ENCODE peak calls at places on chromosomes 6 and 20, in four cellular contexts. F is adrenal gland, U is breast epithelium, C is esophagus squamous epithelium. P is an unnamed sample.

GRCh38 chr6:34155471-34156300 is 9.8 kb upstream of the GRM4 start:
- DNase-seq in U (no peak), C (no peak), F (no peak), P (no peak)

GRCh38 chr20:34302312-34302722 is 838 bp downstream of the AHCY start:
- DNase-seq in C (no peak), F (no peak), U (no peak), P (no peak)

GRCh38 chr20:19813839-19814238 is 55.8 kb downstream of the RIN2 start:
- DNase-seq in U (no peak), C (no peak), F (no peak), P (no peak)

GRCh38 chr6:77183447-77183846 is 279.8 kb downstream of the HTR1B start:
- DNase-seq in C (no peak), F (no peak), U (no peak), P (no peak)

GRCh38 chr6:143252961-143253360 is 192.3 kb downstream of the AIG1 start:
- DNase-seq in U (no peak), C (no peak), F (no peak), P (no peak)

GRCh38 chr20:19780261-19780660 is 22.2 kb downstream of the RIN2 start:
- DNase-seq in F (no peak), C (no peak), U (no peak), P (no peak)

GRCh38 chr6:16741112-16742016 is 19.9 kb downstream of the ATXN1 start:
- DNase-seq in F (no peak), C (no peak), U (no peak), P (no peak)

GRCh38 chr20:57662028-57662312 is 41.7 kb upstream of the ZBP1 start:
- DNase-seq in F (no peak), U (peak), C (no peak), P (peak)

GRCh38 chr6:97097068-97098047 is 172.8 kb downstream of the KLHL32 start:
- DNase-seq in F (no peak), C (no peak), U (no peak), P (no peak)

GRCh38 chr6:125252891-125253290 is 48.9 kb downstream of the HDDC2 start:
- DNase-seq in C (no peak), F (no peak), U (no peak), P (no peak)

GRCh38 chr6:38169221-38169674 is 349.7 kb downstream of the ZFAND3 start:
- DNase-seq in U (no peak), C (no peak), F (no peak), P (no peak)
- TF ChIP-seq CTCF in U (no peak), C (no peak), F (no peak), P (no peak)

GRCh38 chr20:4154958-4155411 is 139.6 kb upstream of the RNF24 start:
- DNase-seq in C (no peak), F (no peak), U (no peak), P (no peak)
- H3K4me3 ChIP-seq in C (no peak), F (no peak), U (no peak), P (no peak)

GRCh38 chr6:31738048-31738979 is 1.5 kb upstream of the MSH5 start:
- DNase-seq in F (no peak), U (peak), C (no peak), P (peak)
- TF ChIP-seq POLR2A in F (no peak), U (no peak), C (no peak), P (no peak)

DNA sequence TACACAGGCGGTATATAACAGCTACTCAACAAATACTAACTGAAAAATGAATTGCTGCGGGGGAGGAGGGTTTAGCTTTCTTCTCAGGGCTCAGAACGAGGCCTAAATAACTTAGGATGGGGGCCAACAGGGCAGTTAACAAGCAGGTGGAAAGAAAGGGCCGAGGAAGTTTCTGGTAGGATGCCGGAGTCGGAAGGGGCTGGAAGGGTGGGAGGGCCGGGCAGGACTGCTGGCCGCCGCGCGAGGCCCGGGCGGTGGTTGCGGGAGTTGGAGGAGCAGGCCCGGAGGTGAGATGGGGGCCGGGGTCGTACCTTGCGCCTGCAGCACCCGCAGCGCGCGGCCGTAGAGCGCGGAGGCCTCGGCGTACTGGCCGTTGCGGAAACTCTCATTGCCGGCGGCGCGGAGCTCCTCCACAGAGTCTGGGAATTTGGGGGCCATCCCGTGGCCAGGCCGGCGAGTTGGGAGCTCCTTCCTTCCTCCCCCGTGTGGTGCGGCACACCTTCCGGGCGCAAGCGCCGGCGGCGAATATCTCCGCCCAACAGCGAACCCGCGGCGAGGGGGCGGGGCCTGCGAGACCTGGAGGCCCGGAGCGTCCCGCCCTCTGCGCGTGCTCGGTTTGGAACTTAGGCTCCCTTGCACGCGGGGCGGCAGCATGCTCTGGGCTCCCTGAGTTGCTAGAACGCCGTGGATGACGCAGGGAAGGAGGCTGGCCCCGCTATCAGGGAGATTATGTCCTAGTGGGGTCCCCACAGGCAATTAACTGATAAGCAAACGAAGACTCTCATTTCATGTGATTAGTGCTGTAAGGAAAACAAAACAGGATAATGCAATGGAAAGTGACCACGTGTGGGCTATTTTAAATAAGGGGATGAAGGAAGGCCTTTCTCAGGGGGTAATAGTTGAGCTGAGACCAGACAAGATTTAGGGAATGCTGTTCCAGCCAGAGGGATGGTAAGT is at the start of gene TOMM34:
- DNase-seq in F (peak), U (peak), C (peak), P (peak)
- TF ChIP-seq CTCF in F (no peak), U (no peak), C (no peak), P (no peak)

GRCh38 chr20:63636752-63637633 is 10.1 kb upstream of the GMEB2 start:
- DNase-seq in U (no peak), C (no peak), F (no peak), P (no peak)

GRCh38 chr20:63640086-63640485 is 13.1 kb downstream of the STMN3 start:
- DNase-seq in F (no peak), U (no peak), C (no peak), P (peak)

GRCh38 chr20:63639093-63639860 is 12.4 kb upstream of the GMEB2 start:
- DNase-seq in U (no peak), F (peak), C (no peak), P (no peak)

GRCh38 chr20:63633732-63634131 is 6.8 kb upstream of the GMEB2 start:
- DNase-seq in C (no peak), U (no peak), F (no peak), P (no peak)

GRCh38 chr20:63635431-63636141 is 8.7 kb upstream of the GMEB2 start:
- DNase-seq in C (no peak), F (no peak), U (no peak), P (no peak)
- H3K4me3 ChIP-seq in C (no peak), F (no peak), U (no peak), P (no peak)

DNA sequence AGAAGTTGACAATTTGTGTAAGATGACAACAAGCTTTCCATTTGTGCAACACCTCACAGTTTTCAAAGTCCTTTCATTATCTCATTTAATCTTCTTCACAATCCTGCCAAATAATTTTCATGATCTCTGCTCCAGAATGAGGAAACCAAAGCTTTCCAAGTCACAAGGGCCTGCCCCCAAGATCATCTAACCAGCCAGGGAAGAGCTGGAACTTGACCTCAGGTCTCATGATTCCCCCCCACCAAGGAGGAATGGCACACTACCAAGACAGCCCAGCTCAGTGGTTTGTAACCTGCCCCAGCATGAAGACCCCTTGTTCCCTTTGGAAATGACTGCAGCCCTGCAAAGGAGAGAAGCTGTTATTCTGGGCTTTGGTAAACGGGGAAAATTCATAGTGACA is 73.9 kb upstream of the PIM1 start:
- DNase-seq in C (no peak), U (no peak), F (peak), P (no peak)
- TF ChIP-seq POLR2A in C (no peak), U (no peak), F (no peak), P (no peak)

GRCh38 chr20:953742-954141 is 37.6 kb upstream of the ANGPT4 start:
- DNase-seq in F (no peak), U (no peak), C (no peak), P (no peak)
- TF ChIP-seq CTCF in F (peak), U (peak), C (no peak), P (no peak)

DNA sequence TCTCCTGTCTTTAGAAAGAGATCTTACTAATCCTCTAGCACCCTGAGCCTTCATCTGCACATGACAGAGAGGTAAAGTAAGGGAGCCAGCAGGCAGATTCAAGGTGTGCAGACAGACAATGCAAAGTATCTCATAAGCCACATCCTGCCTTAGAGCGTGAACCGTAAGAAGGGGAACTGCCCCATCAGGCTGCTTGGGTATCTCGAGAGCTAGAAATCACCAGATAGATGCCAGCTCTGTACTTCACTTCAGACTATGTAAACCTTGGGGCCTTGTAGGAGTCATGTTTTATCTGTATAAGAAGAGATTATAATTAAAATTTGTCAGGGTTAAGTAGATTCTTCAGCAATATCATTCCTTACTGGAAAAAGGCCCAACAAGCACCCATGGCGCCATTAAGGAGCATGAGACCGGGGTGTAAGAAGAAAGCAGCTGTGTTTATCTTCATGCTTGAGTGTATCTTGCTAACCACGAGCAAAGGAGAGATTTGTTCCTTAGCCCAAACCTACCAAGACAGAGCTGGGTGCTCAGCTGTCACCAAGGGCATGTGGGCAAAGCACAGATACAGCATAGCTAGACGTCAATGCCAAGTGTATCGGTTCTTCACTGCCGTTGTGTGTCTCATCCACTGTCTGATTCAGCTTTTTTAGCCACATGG is 24.4 kb downstream of the CNR1 start:
- DNase-seq in F (no peak), U (no peak), C (no peak), P (no peak)
- H3K4me3 ChIP-seq in F (no peak), U (no peak), C (no peak), P (no peak)

GRCh38 chr20:33024609-33025317 is 6.7 kb upstream of the BPIFB6 start:
- DNase-seq in F (no peak), C (no peak), U (no peak), P (no peak)

GRCh38 chr20:33024263-33024601 is 7.2 kb upstream of the BPIFB6 start:
- DNase-seq in C (no peak), F (no peak), U (no peak), P (no peak)

GRCh38 chr20:33023439-33024262 is 7.8 kb upstream of the BPIFB6 start:
- DNase-seq in C (no peak), F (no peak), U (no peak), P (no peak)

GRCh38 chr20:33021879-33022732 is 9.3 kb upstream of the BPIFB6 start:
- DNase-seq in C (no peak), F (no peak), U (no peak), P (no peak)

GRCh38 chr20:33022733-33023438 is 8.6 kb upstream of the BPIFB6 start:
- DNase-seq in F (no peak), C (no peak), U (no peak), P (no peak)
- TF ChIP-seq POLR2A in F (no peak), C (no peak), U (no peak), P (no peak)

GRCh38 chr20:43572891-43573290 is 14.1 kb downstream of the SGK2 start:
- DNase-seq in F (no peak), C (no peak), U (no peak), P (no peak)

GRCh38 chr20:43570496-43570895 is 11.7 kb downstream of the SGK2 start:
- DNase-seq in U (no peak), F (no peak), C (no peak), P (no peak)

GRCh38 chr20:43569282-43569681 is 10.5 kb downstream of the SGK2 start:
- DNase-seq in C (no peak), F (no peak), U (no peak), P (no peak)

GRCh38 chr20:43571771-43572170 is 12.9 kb downstream of the SGK2 start:
- DNase-seq in C (no peak), U (no peak), F (no peak), P (no peak)

GRCh38 chr20:43571310-43571709 is 12.5 kb downstream of the SGK2 start:
- DNase-seq in C (no peak), U (no peak), F (no peak), P (no peak)
- TF ChIP-seq CTCF in C (no peak), U (no peak), F (no peak), P (no peak)

P was measured in lower leg skin.